ENCODE peak calls at places on chromosomes 4 and X, in six cellular contexts. One of them, this sample, is unnamed.
A peak's percentile ranks its signal among the peaks of the same experiment; 100 is the strongest.

GRCh38 chrX:46759645-46759974 is 692 bp upstream of the SLC9A7 start:
- DNase-seq in lower leg skin: no peak
- DNase-seq in NB4: peak; percentile 69
- DNase-seq in GM03348: peak; percentile 8
- DNase-seq in EH: peak; percentile 51
- DNase-seq in OCI-M1: no peak
- DNase-seq in this sample: peak; percentile 35

GRCh38 chrX:34638116-34638515 is 19.0 kb downstream of the TMEM47 start:
- DNase-seq in EH: peak; percentile 49
- DNase-seq in OCI-M1: peak; percentile 43
- DNase-seq in NB4: peak; percentile 33
- DNase-seq in lower leg skin: no peak
- DNase-seq in GM03348: no peak
- DNase-seq in this sample: no peak

GRCh38 chr4:152283806-152284470 is 252.0 kb downstream of the FBXW7 start:
- DNase-seq in OCI-M1: no peak
- DNase-seq in GM03348: peak; percentile 20
- DNase-seq in NB4: no peak
- DNase-seq in lower leg skin: no peak
- DNase-seq in EH: peak; percentile 62
- DNase-seq in this sample: no peak

GRCh38 chr4:114249561-114250356 is 270.3 kb upstream of the ARSJ start:
- DNase-seq in lower leg skin: no peak
- DNase-seq in GM03348: no peak
- DNase-seq in EH: no peak
- DNase-seq in OCI-M1: no peak
- DNase-seq in NB4: no peak
- DNase-seq in this sample: no peak

GRCh38 chr4:88759039-88759631 is 61.5 kb upstream of the NAP1L5 start:
- DNase-seq in lower leg skin: no peak
- DNase-seq in NB4: no peak
- DNase-seq in OCI-M1: no peak
- DNase-seq in EH: peak; percentile 75
- DNase-seq in GM03348: peak; percentile 34
- DNase-seq in this sample: no peak

GRCh38 chrX:17160971-17161370 is 214.0 kb upstream of the NHS start:
- DNase-seq in NB4: peak; percentile 0
- DNase-seq in GM03348: no peak
- DNase-seq in lower leg skin: no peak
- DNase-seq in EH: peak; percentile 2
- DNase-seq in OCI-M1: no peak
- DNase-seq in this sample: peak; percentile 32

GRCh38 chr4:24196785-24197184 is 306.9 kb upstream of the PPARGC1A start:
- DNase-seq in NB4: no peak
- DNase-seq in EH: no peak
- DNase-seq in GM03348: no peak
- DNase-seq in OCI-M1: no peak
- DNase-seq in lower leg skin: no peak
- DNase-seq in this sample: no peak

GRCh38 chr4:139763668-139764067 is 98.0 kb downstream of the MGST2 start:
- DNase-seq in GM03348: no peak
- DNase-seq in OCI-M1: no peak
- DNase-seq in NB4: peak; percentile 59
- DNase-seq in lower leg skin: no peak
- DNase-seq in EH: peak; percentile 49
- DNase-seq in this sample: peak; percentile 67

GRCh38 chr4:100462206-100462605 is 55.6 kb downstream of the EMCN start:
- DNase-seq in EH: peak; percentile 84
- DNase-seq in OCI-M1: no peak
- DNase-seq in lower leg skin: no peak
- DNase-seq in NB4: no peak
- DNase-seq in GM03348: peak; percentile 3
- DNase-seq in this sample: no peak

GRCh38 chr4:54186371-54186770 is 42.7 kb upstream of the PDGFRA start:
- DNase-seq in GM03348: no peak
- DNase-seq in NB4: no peak
- DNase-seq in EH: no peak
- DNase-seq in OCI-M1: no peak
- DNase-seq in lower leg skin: no peak
- DNase-seq in this sample: no peak

GRCh38 chrX:44036336-44036735 is 63.1 kb upstream of the NDP start:
- DNase-seq in NB4: no peak
- DNase-seq in OCI-M1: no peak
- DNase-seq in lower leg skin: no peak
- DNase-seq in EH: peak; percentile 14
- DNase-seq in GM03348: peak; percentile 31
- DNase-seq in this sample: no peak

GRCh38 chr4:8893624-8894423 is 22.2 kb upstream of the HMX1 start:
- DNase-seq in lower leg skin: no peak
- DNase-seq in GM03348: no peak
- DNase-seq in EH: no peak
- DNase-seq in NB4: no peak
- DNase-seq in OCI-M1: no peak
- DNase-seq in this sample: no peak

GRCh38 chr4:80367737-80368136 is 32.2 kb downstream of the CFAP299 start:
- DNase-seq in OCI-M1: no peak
- DNase-seq in GM03348: peak; percentile 10
- DNase-seq in NB4: no peak
- DNase-seq in lower leg skin: no peak
- DNase-seq in EH: peak; percentile 62
- DNase-seq in this sample: no peak

GRCh38 chr4:143417679-143418403 is 81.2 kb downstream of the GAB1 start:
- DNase-seq in OCI-M1: no peak
- DNase-seq in lower leg skin: no peak
- DNase-seq in EH: no peak
- DNase-seq in GM03348: no peak
- DNase-seq in NB4: no peak
- DNase-seq in this sample: no peak

GRCh38 chr4:82975792-82976191 is 34.8 kb downstream of the LIN54 start:
- DNase-seq in lower leg skin: no peak
- DNase-seq in EH: peak; percentile 84
- DNase-seq in NB4: no peak
- DNase-seq in OCI-M1: no peak
- DNase-seq in GM03348: no peak
- DNase-seq in this sample: no peak

GRCh38 chr4:13988347-13989265 is 361.1 kb upstream of the BOD1L1 start:
- DNase-seq in lower leg skin: peak; percentile 86
- DNase-seq in EH: peak; percentile 98
- DNase-seq in NB4: no peak
- DNase-seq in OCI-M1: no peak
- DNase-seq in GM03348: peak; percentile 68
- DNase-seq in this sample: peak; percentile 48

This sample was measured in MV-4-11.